ENCODE peak calls at places on chromosomes 12 and 14, in four cellular contexts. P is cardiac muscle cell, G is A549, O is upper lobe of right lung. L is an unnamed sample.

GRCh38 chr12:94817695-94818075 is 167.3 kb upstream of the TMCC3 start:
- DNase-seq in P (no peak), O (no peak), G (no peak), L (no peak)

GRCh38 chr12:49777341-49777740 is 36.0 kb downstream of the TMBIM6 start:
- DNase-seq in O (no peak), G (no peak), P (no peak), L (no peak)

GRCh38 chr12:125346361-125346760 is 281.1 kb downstream of the AACS start:
- DNase-seq in O (no peak), G (no peak), P (no peak), L (no peak)

GRCh38 chr14:100401031-100401692 is 78.0 kb downstream of the SLC25A47 start:
- DNase-seq in O (peak; percentile 54), G (no peak), P (no peak), L (no peak)

GRCh38 chr14:33916663-33917565 is 34.0 kb downstream of the EGLN3 start:
- DNase-seq in G (peak; percentile 51), O (no peak), P (no peak), L (no peak)

GRCh38 chr12:71356569-71356968 is 83.0 kb upstream of the LGR5 start:
- DNase-seq in P (no peak), G (no peak), O (no peak), L (no peak)

GRCh38 chr14:55301722-55302121 is 30.5 kb downstream of the FBXO34 start:
- DNase-seq in P (no peak), O (no peak), G (peak; percentile 12), L (no peak)

GRCh38 chr14:70027785-70028428 is 148.7 kb downstream of the SMOC1 start:
- DNase-seq in O (peak; percentile 85), P (peak; percentile 82), G (peak; percentile 55), L (no peak)

GRCh38 chr14:100738704-100739131 is 12.0 kb downstream of the DLK1 start:
- DNase-seq in O (peak; percentile 53), G (no peak), P (no peak), L (no peak)

GRCh38 chr14:100375273-100375962 is 52.3 kb downstream of the SLC25A47 start:
- DNase-seq in O (peak; percentile 91), G (peak; percentile 64), P (no peak), L (no peak)

GRCh38 chr14:36394593-36394992 is 74.2 kb upstream of the MBIP start:
- DNase-seq in G (no peak), P (peak; percentile 29), O (no peak), L (no peak)

GRCh38 chr14:72776701-72777255 is 117.1 kb downstream of the DPF3 start:
- DNase-seq in G (no peak), P (no peak), O (no peak), L (no peak)

GRCh38 chr12:131860472-131861260 is 32.5 kb downstream of the MMP17 start:
- DNase-seq in O (peak; percentile 81), P (no peak), G (peak; percentile 99), L (no peak)

GRCh38 chr12:118884226-118884625 is 97.1 kb upstream of the SRRM4 start:
- DNase-seq in G (no peak), P (no peak), O (no peak), L (no peak)

GRCh38 chr14:77562681-77563080 is 53.8 kb downstream of the SPTLC2 start:
- DNase-seq in P (no peak), O (no peak), G (no peak), L (no peak)

GRCh38 chr14:95664546-95664945 is 21.7 kb upstream of the TCL1B start:
- DNase-seq in P (no peak), G (no peak), O (no peak), L (no peak)

GRCh38 chr12:111775205-111776193 is 8.8 kb downstream of the ALDH2 start:
- DNase-seq in G (peak; percentile 82), P (peak; percentile 53), O (peak; percentile 92), L (peak; percentile 42)

GRCh38 chr14:36070056-36071043 is 106.2 kb downstream of the PTCSC3 start:
- DNase-seq in O (peak; percentile 84), G (peak; percentile 82), P (peak; percentile 77), L (no peak)

GRCh38 chr14:89430271-89430620 is 13.2 kb upstream of the FOXN3 start:
- DNase-seq in O (no peak), G (no peak), P (no peak), L (no peak)

GRCh38 chr14:99876406-99876805 is 83.2 kb downstream of the EML1 start:
- DNase-seq in G (no peak), P (no peak), O (no peak), L (no peak)

GRCh38 chr12:9897524-9897923 is 16.2 kb downstream of the KLRF2 start:
- DNase-seq in P (no peak), O (no peak), G (no peak), L (no peak)

GRCh38 chr12:50174971-50175715 is 8.0 kb upstream of the CERS5 start:
- DNase-seq in O (no peak), P (peak; percentile 78), G (peak; percentile 81), L (peak; percentile 72)

GRCh38 chr12:69024907-69025306 is 91.9 kb upstream of the CPM start:
- DNase-seq in P (no peak), O (no peak), G (no peak), L (no peak)

GRCh38 chr12:92339198-92339821 is 193.7 kb upstream of the BTG1 start:
- DNase-seq in G (no peak), O (no peak), P (no peak), L (no peak)

GRCh38 chr12:131074221-131075083 is 120.7 kb downstream of the ADGRD1 start:
- DNase-seq in O (peak; percentile 52), P (no peak), G (no peak), L (no peak)

GRCh38 chr14:91140672-91141071 is 26.8 kb downstream of the DGLUCY start:
- DNase-seq in G (peak; percentile 67), P (peak; percentile 26), O (no peak), L (no peak)

GRCh38 chr12:5230861-5231260 is 187.2 kb downstream of the KCNA5 start:
- DNase-seq in O (no peak), P (no peak), G (no peak), L (no peak)

GRCh38 chr14:65080954-65081747 is 21.2 kb downstream of the MAX start:
- DNase-seq in P (no peak), O (no peak), G (no peak), L (no peak)

GRCh38 chr12:101686176-101686575 is 11.3 kb upstream of the CHPT1 start:
- DNase-seq in O (no peak), P (no peak), G (no peak), L (no peak)

DNA sequence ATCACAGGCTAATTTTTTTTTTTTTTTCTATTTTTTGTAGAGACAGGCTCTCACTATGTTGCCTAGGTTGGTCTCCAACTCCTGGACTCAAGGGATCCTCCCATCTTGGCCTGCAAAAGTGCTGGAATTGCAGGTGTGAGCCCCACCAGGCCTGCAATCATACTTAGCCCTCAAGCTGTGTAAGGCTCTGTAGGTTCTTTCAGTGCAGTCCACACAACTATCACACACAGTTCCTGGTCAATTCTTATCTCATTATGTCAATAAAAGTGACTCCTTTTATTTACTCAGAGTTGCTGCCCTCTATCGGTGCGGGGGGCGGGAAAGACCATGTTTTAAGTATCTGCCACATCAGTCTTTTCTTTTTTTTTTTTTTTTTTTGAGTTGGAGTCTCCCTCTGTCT is 29.0 kb downstream of the SLC2A3 start:
- DNase-seq in G (peak; percentile 93), P (peak; percentile 41), O (no peak), L (no peak)
- TF ChIP-seq CTCF in G (peak; percentile 53), P (peak; percentile 38), O (peak; percentile 29), L (peak; percentile 35)

GRCh38 chr12:129870796-129871195 is 33.0 kb downstream of the TMEM132D start:
- DNase-seq in G (no peak), O (no peak), P (no peak), L (no peak)
- H3K4me3 ChIP-seq in G (no peak overlapping the region), O (no peak overlapping the region), P (no peak overlapping the region), L (no peak overlapping the region)

DNA sequence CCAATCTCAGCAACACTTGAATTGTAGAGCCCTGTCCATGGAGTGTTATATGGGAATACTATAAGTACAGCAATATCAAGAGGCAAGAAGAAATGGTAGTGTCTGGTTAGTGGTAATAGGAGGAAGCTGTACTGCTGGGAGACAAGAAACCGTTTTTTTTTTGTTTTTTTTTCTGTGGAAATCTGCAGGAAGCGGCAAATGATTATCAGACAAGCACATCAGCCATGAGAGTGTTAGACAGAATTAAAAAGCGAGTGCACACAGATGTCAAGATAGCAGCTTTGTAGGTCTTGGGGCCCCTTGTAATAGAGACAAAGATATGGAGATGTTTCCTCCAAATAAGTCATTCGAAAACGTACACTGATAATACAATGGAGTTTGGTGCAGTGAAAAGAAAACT is 6.7 kb downstream of the TESPA1 start:
- DNase-seq in O (no peak), P (no peak), G (no peak), L (no peak)
- TF ChIP-seq CTCF in O (no peak), P (no peak), G (no peak), L (no peak)

DNA sequence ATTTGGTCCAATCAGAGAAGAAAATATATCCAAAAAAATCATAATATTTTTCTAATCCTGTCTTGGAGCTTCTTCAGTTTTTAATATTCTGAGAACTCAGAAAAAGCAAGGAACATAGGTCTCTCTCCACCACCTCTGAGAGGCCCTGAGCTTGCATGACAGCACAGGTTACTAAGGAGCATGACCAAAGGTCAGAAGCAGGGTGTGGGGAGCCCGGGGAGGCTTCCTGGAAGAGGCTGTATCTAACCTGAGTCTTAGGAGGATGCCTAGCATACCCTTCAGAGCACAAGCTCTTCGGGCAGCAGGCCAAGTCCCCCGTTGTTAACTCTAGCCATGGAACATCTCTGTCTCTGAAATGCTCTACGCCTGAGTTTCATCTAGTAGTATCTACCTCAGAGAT is 15.7 kb upstream of the STON2 start:
- DNase-seq in P (no peak), O (no peak), G (no peak), L (no peak)
- H3K4me3 ChIP-seq in P (no peak overlapping the region), O (no peak overlapping the region), G (no peak overlapping the region), L (no peak overlapping the region)

GRCh38 chr12:109764123-109764522 is 50.5 kb downstream of the FAM222A start:
- DNase-seq in P (no peak), O (no peak), G (no peak), L (no peak)
- TF ChIP-seq CTCF in P (no peak), O (no peak), G (peak; percentile 22), L (no peak)

GRCh38 chr14:67619446-67620216 is at the start of gene ARG2:
- DNase-seq in P (peak; percentile 98), G (peak; percentile 96), O (peak; percentile 100), L (peak; percentile 70)

GRCh38 chr14:67622675-67623074 is 3.0 kb downstream of the ARG2 start:
- DNase-seq in O (no peak), G (peak; percentile 36), P (peak; percentile 86), L (peak; percentile 77)

GRCh38 chr14:67618617-67619063 is 1.1 kb upstream of the ARG2 start:
- DNase-seq in P (peak; percentile 75), G (peak; percentile 76), O (no peak), L (peak; percentile 79)

GRCh38 chr14:67623114-67623513 is 3.4 kb downstream of the ARG2 start:
- DNase-seq in O (no peak), G (no peak), P (no peak), L (no peak)

GRCh38 chr14:67620217-67620789 is 583 bp downstream of the ARG2 start:
- DNase-seq in P (peak; percentile 63), G (no peak), O (no peak), L (no peak)
- H3K4me3 ChIP-seq in P (peak overlapping the region; percentile 60), G (peak overlapping the region; percentile 52), O (peak overlapping the region; percentile 77), L (peak overlapping the region; percentile 69)